ENCODE peak calls at places on chromosomes 3 and 15, in seven cellular contexts. R is GM23338, C is PC-3, K is hepatocyte, H is GM23248, S is MM.1S, Q is HCT116. O is an unnamed sample.

GRCh38 chr3:182258538-182259177 is 534.6 kb upstream of the ATP11B start:
- DNase-seq in K (peak; percentile 54), R (peak; percentile 64), Q (peak; percentile 31), S (peak; percentile 68), C (peak; percentile 66), H (peak; percentile 22), O (peak; percentile 66)

GRCh38 chr3:16606398-16606797 is 1.2 kb upstream of the DAZL start:
- DNase-seq in R (peak; percentile 23), Q (no peak), C (peak; percentile 90), S (no peak), K (no peak), H (peak; percentile 7), O (no peak)

GRCh38 chr3:73365756-73366397 is 258.9 kb downstream of the PDZRN3 start:
- DNase-seq in R (no peak), C (no peak), K (peak; percentile 51), H (peak; percentile 92), S (no peak), Q (no peak), O (no peak)

GRCh38 chr3:129665024-129665768 is 58.7 kb upstream of the PLXND1 start:
- DNase-seq in C (peak; percentile 76), S (no peak), H (peak; percentile 86), K (no peak), R (no peak), Q (no peak), O (no peak)

GRCh38 chr15:73695773-73696640 is 11.8 kb downstream of the CD276 start:
- DNase-seq in S (no peak), R (no peak), C (peak; percentile 23), H (no peak), K (no peak), Q (no peak), O (no peak)

GRCh38 chr15:71448688-71449114 is 333.4 kb downstream of the THSD4 start:
- DNase-seq in K (peak; percentile 78), C (peak; percentile 90), R (peak; percentile 79), Q (peak; percentile 56), H (peak; percentile 64), S (peak; percentile 45), O (peak; percentile 71)

GRCh38 chr3:131728898-131729297 is 226.1 kb upstream of the MRPL3 start:
- DNase-seq in H (peak; percentile 48), Q (no peak), R (no peak), K (no peak), S (no peak), C (peak; percentile 66), O (no peak)

GRCh38 chr3:8589880-8590556 is 54.6 kb downstream of the SSUH2 start:
- DNase-seq in C (no peak), R (no peak), Q (no peak), H (peak; percentile 70), K (no peak), S (no peak), O (no peak)

GRCh38 chr3:24351779-24352469 is 142.7 kb downstream of the THRB start:
- DNase-seq in C (no peak), R (no peak), H (peak; percentile 24), K (no peak), S (no peak), Q (no peak), O (no peak)

GRCh38 chr3:13379191-13379830 is 40.8 kb downstream of the NUP210 start:
- DNase-seq in R (no peak), S (no peak), H (peak; percentile 89), Q (no peak), C (peak; percentile 37), K (peak; percentile 60), O (no peak)

GRCh38 chr15:70099966-70100494 is 2.3 kb upstream of the TLE3 start:
- DNase-seq in Q (peak; percentile 13), K (peak; percentile 68), C (peak; percentile 39), R (peak; percentile 71), S (peak; percentile 68), H (peak; percentile 62), O (peak; percentile 71)

GRCh38 chr3:127629462-127630403 is 748 bp downstream of the PODXL2 start:
- DNase-seq in R (no peak), S (no peak), C (no peak), Q (no peak), H (peak; percentile 42), K (no peak), O (no peak)
- TF ChIP-seq EZH2 in R (no peak), S (no peak), C (no peak), Q (no peak), H (no peak), K (no peak), O (no peak)

GRCh38 chr3:194877311-194878119 is 191.8 kb downstream of the FAM43A start:
- DNase-seq in Q (no peak), S (no peak), R (no peak), K (no peak), C (no peak), H (peak; percentile 33), O (no peak)
- TF ChIP-seq EZH2phosphoT487 in Q (no peak), S (no peak), R (no peak), K (no peak), C (no peak), H (no peak), O (no peak)

GRCh38 chr15:41493205-41493901 is at the start of gene ITPKA:
- DNase-seq in C (peak; percentile 70), R (peak; percentile 85), Q (no peak), H (peak; percentile 82), K (peak; percentile 88), S (peak; percentile 87), O (peak; percentile 80)

GRCh38 chr15:41495736-41496599 is 2.3 kb downstream of the ITPKA start:
- DNase-seq in Q (no peak), C (no peak), K (peak; percentile 89), R (peak; percentile 82), H (no peak), S (no peak), O (peak; percentile 78)

GRCh38 chr15:41494190-41494921 is 682 bp downstream of the ITPKA start:
- DNase-seq in H (peak; percentile 38), Q (no peak), C (peak; percentile 31), K (peak; percentile 69), S (peak; percentile 48), R (peak; percentile 82), O (peak; percentile 77)

GRCh38 chr15:41493902-41494189 is 172 bp downstream of the ITPKA start:
- DNase-seq in Q (no peak), H (no peak), S (no peak), C (no peak), K (no peak), R (no peak), O (no peak)

DNA sequence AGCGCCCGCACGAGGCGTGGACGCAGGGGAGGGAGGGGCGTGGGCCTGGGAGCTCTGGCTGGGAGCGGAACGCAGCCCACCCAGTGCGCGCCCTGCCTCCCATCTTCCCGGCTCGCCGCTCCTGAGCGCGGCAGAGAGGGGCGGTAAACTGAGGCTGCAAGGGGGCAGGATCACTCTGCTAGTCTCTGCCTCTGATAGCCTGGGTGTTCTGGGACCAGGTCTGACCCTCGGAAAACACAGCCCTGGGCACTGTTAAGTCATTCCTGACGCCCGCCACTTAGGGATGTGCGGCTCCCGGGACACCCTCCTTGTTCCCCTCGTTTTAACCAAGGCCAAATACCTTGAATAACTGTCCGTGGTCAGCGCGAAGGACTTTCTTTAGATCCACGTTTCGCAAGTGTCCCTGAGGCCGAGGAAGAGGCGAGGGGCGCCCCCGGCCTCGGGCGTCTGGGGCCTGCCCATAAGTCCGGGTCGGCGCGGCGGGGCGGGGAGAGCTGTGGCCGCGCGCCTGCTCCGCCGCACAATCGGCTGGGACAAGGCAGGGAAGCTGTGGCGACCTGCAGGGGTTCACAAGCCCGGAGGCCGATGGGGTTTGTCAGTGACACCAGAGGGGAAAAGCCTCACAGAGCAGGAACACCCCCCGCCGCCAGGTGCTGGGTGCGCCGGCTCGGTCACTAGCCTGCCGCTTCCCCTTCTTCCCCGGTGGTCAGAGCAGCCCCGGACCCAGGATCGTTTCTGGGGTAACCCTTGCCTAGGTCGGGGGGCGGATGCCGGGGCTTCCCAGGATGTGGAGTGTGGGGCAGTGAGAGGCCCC is 1.5 kb downstream of the ITPKA start:
- DNase-seq in K (peak; percentile 60), Q (no peak), C (no peak), H (no peak), R (peak; percentile 74), S (no peak), O (peak; percentile 66)
- TF ChIP-seq EZH2 in K (peak; percentile 63), Q (no peak), C (no peak), H (no peak), R (peak; percentile 92), S (no peak), O (peak; percentile 94)

GRCh38 chr15:28903555-28903954 is 17.8 kb downstream of the APBA2 start:
- DNase-seq in C (no peak), H (no peak), K (no peak), S (no peak), Q (no peak), R (no peak), O (no peak)
- TF ChIP-seq EZH2phosphoT487 in C (no peak), H (no peak), K (no peak), S (no peak), Q (no peak), R (no peak), O (no peak)

O was measured in neural progenitor cell.